ENCODE peak calls at places on chromosomes 11 and 22, in six cellular contexts. T is DMS153, U is Calu3, L is hepatic stellate cell, C is neural crest cell, F is endothelial cell of umbilical vein. G is an unnamed sample.

GRCh38 chr22:48153726-48154125 is 1391.3 kb downstream of the TBC1D22A start:
- DNase-seq in F (no peak), U (no peak), T (peak; percentile 57), C (no peak), L (no peak), G (no peak)

GRCh38 chr11:60918941-60919275 is 5.0 kb downstream of the TMEM109 start:
- DNase-seq in F (no peak), U (no peak), C (no peak), T (no peak), L (peak; percentile 61), G (no peak)

GRCh38 chr11:61575886-61576516 is 4.9 kb downstream of the SYT7 start:
- DNase-seq in F (no peak), T (no peak), L (no peak), C (no peak), U (no peak), G (no peak)

GRCh38 chr11:99739464-99740089 is 718.8 kb downstream of the CNTN5 start:
- DNase-seq in L (peak; percentile 36), F (no peak), T (no peak), U (peak; percentile 21), C (peak; percentile 32), G (no peak)

GRCh38 chr11:126318642-126319373 is 14.9 kb downstream of the DCPS start:
- DNase-seq in U (no peak), C (no peak), L (peak; percentile 77), F (no peak), T (no peak), G (peak; percentile 55)

GRCh38 chr11:69049490-69049867 is 747 bp downstream of the TPCN2 start:
- DNase-seq in T (no peak), F (no peak), L (peak; percentile 44), C (no peak), U (no peak), G (no peak)

GRCh38 chr22:35835267-35835997 is 117.8 kb downstream of the APOL5 start:
- DNase-seq in T (no peak), L (no peak), C (no peak), U (no peak), F (peak; percentile 67), G (no peak)

GRCh38 chr22:50700387-50701075 is 27.9 kb downstream of the SHANK3 start:
- DNase-seq in T (no peak), C (no peak), U (no peak), L (no peak), F (peak; percentile 32), G (no peak)

GRCh38 chr11:112382561-112382960 is 121.9 kb upstream of the PLET1 start:
- DNase-seq in L (no peak), F (no peak), T (no peak), C (no peak), U (no peak), G (no peak)

GRCh38 chr11:33988586-33989370 is 62.8 kb upstream of the CAPRIN1 start:
- DNase-seq in U (no peak), L (no peak), C (no peak), F (no peak), T (no peak), G (no peak)

GRCh38 chr11:68436985-68437926 is 23.3 kb upstream of the PPP6R3 start:
- DNase-seq in F (peak; percentile 87), L (peak; percentile 96), U (peak; percentile 17), T (no peak), C (no peak), G (no peak)

GRCh38 chr11:77127674-77127968 is 425 bp upstream of the MYO7A start:
- DNase-seq in T (no peak), C (no peak), F (no peak), U (no peak), L (no peak), G (no peak)

GRCh38 chr11:11722861-11723260 is 101.1 kb upstream of the GALNT18 start:
- DNase-seq in C (no peak), T (no peak), L (no peak), U (no peak), F (no peak), G (no peak)

GRCh38 chr11:126870021-126870420 is 130.5 kb downstream of the KIRREL3 start:
- DNase-seq in C (no peak), L (no peak), T (no peak), F (no peak), U (no peak), G (no peak)

GRCh38 chr11:25981998-25982397 is 349.9 kb upstream of the ANO3 start:
- DNase-seq in F (peak; percentile 72), T (peak; percentile 20), L (peak; percentile 12), U (peak; percentile 43), C (peak; percentile 32), G (peak; percentile 46)

GRCh38 chr11:118791961-118792578 is 1.1 kb upstream of the DDX6 start:
- DNase-seq in T (no peak), L (peak; percentile 22), F (no peak), C (no peak), U (peak; percentile 12), G (no peak)

G was measured in GM12878.